ENCODE peak calls at places on chromosomes 6 and 20, in ten cellular contexts. V is naive thymus-derived CD8-positive, alpha-beta T cell; K is HS-5; Y is Daoy; H is left colon; L is C1 segment of cervical spinal cord; G is right atrium auricular region; N is HEK293T; D is ACHN; F is MV-4-11. C is an unnamed sample.

GRCh38 chr6:121522265-121522664 is 86.8 kb downstream of the GJA1 start:
- DNase-seq in V (no peak), K (peak; percentile 93), Y (peak; percentile 95), H (no peak), L (no peak), G (no peak), N (no peak), D (peak; percentile 33), F (no peak), C (no peak)

GRCh38 chr6:39755231-39755630 is 30.0 kb upstream of the KIF6 start:
- DNase-seq in V (no peak), K (no peak), Y (peak; percentile 45), H (no peak), L (no peak), G (no peak), N (no peak), D (no peak), F (no peak), C (no peak)

GRCh38 chr20:58998656-58999055 is 8.4 kb downstream of the CTSZ start:
- DNase-seq in V (no peak), K (no peak), Y (no peak), H (no peak), L (no peak), G (no peak), N (no peak), D (no peak), F (no peak), C (no peak)

GRCh38 chr20:38111366-38112232 is 53.5 kb downstream of the TGM2 start:
- DNase-seq in V (no peak), K (no peak), Y (no peak), H (no peak), L (no peak), G (peak; percentile 46), N (no peak), D (no peak), F (no peak), C (no peak)

GRCh38 chr6:160086754-160087153 is 34.9 kb upstream of the SLC22A1 start:
- DNase-seq in V (no peak), K (no peak), Y (no peak), H (no peak), L (no peak), G (no peak), N (no peak), D (no peak), F (no peak), C (no peak)

GRCh38 chr6:35432291-35432690 is 19.8 kb upstream of the FANCE start:
- DNase-seq in V (no peak), K (no peak), Y (no peak), H (peak; percentile 67), L (no peak), G (no peak), N (no peak), D (no peak), F (no peak), C (no peak)

GRCh38 chr20:52684911-52685310 is 287.2 kb upstream of the TSHZ2 start:
- DNase-seq in V (no peak), K (no peak), Y (no peak), H (no peak), L (no peak), G (no peak), N (no peak), D (no peak), F (no peak), C (no peak)

GRCh38 chr20:25248501-25249172 is 752 bp downstream of the PYGB start:
- DNase-seq in V (peak; percentile 25), K (no peak), Y (peak; percentile 48), H (peak; percentile 55), L (peak; percentile 46), G (peak; percentile 61), N (peak; percentile 49), D (peak; percentile 35), F (no peak), C (peak; percentile 73)

GRCh38 chr20:63598479-63599395 is 24.7 kb upstream of the HELZ2 start:
- DNase-seq in V (no peak), K (no peak), Y (no peak), H (no peak), L (no peak), G (no peak), N (no peak), D (no peak), F (no peak), C (no peak)

GRCh38 chr6:144534123-144534676 is 249.1 kb downstream of the UTRN start:
- DNase-seq in V (no peak), K (no peak), Y (no peak), H (no peak), L (no peak), G (no peak), N (no peak), D (no peak), F (no peak), C (no peak)

C was measured in SK-N-SH.